ENCODE peak calls at places on chromosomes 3 and 15, in nine cellular contexts. C, J, U, B, Q, N, Y, M and K are unnamed samples.

GRCh38 chr15:45704329-45705249 is 69.8 kb downstream of the SQOR start:
- DNase-seq in C (no peak), J (peak), U (no peak), B (no peak), Q (no peak), N (no peak), Y (peak), M (peak), K (no peak)

GRCh38 chr3:16877527-16877926 is 7.2 kb upstream of the PLCL2 start:
- DNase-seq in C (no peak), J (no peak), U (peak), B (no peak), Q (no peak), N (no peak), Y (no peak), M (no peak), K (no peak)

GRCh38 chr15:45884289-45884688 is 249.5 kb downstream of the SQOR start:
- DNase-seq in C (no peak), J (no peak), U (no peak), B (no peak), Q (no peak), N (no peak), Y (no peak), M (no peak), K (no peak)

GRCh38 chr3:132800958-132801357 is 78.7 kb upstream of the NPHP3 start:
- DNase-seq in C (no peak), J (no peak), U (no peak), B (no peak), Q (no peak), N (no peak), Y (no peak), M (no peak), K (no peak)

GRCh38 chr15:88792342-88793282 is 10.6 kb upstream of the ACAN start:
- DNase-seq in C (no peak), J (no peak), U (no peak), B (no peak), Q (no peak), N (no peak), Y (no peak), M (no peak), K (no peak)

GRCh38 chr15:78640527-78640839 is 527 bp downstream of the CHRNB4 start:
- DNase-seq in C (no peak), J (no peak), U (no peak), B (no peak), Q (no peak), N (no peak), Y (no peak), M (no peak), K (no peak)

GRCh38 chr3:139935071-139935865 is at the start of gene CLSTN2:
- DNase-seq in C (peak), J (peak), U (peak), B (peak), Q (peak), N (peak), Y (peak), M (no peak), K (peak)

GRCh38 chr3:31567036-31567435 is 34.3 kb downstream of the STT3B start:
- DNase-seq in C (no peak), J (no peak), U (no peak), B (no peak), Q (no peak), N (no peak), Y (peak), M (no peak), K (no peak)

GRCh38 chr3:13801361-13802214 is 78.3 kb downstream of the WNT7A start:
- DNase-seq in C (no peak), J (no peak), U (no peak), B (no peak), Q (no peak), N (no peak), Y (no peak), M (no peak), K (no peak)

GRCh38 chr3:125240496-125240895 is 27.9 kb upstream of the SLC12A8 start:
- DNase-seq in C (no peak), J (no peak), U (no peak), B (no peak), Q (no peak), N (no peak), Y (no peak), M (no peak), K (no peak)

GRCh38 chr3:47082519-47082918 is 81.4 kb downstream of the SETD2 start:
- DNase-seq in C (no peak), J (no peak), U (no peak), B (no peak), Q (no peak), N (no peak), Y (no peak), M (no peak), K (no peak)

GRCh38 chr3:197706658-197707057 is 30.0 kb downstream of the RUBCN start:
- DNase-seq in C (no peak), J (no peak), U (no peak), B (no peak), Q (no peak), N (no peak), Y (no peak), M (no peak), K (no peak)

GRCh38 chr15:93167291-93167690 is 78.3 kb upstream of the RGMA start:
- DNase-seq in C (no peak), J (no peak), U (no peak), B (no peak), Q (no peak), N (no peak), Y (no peak), M (no peak), K (no peak)

GRCh38 chr3:4930501-4930900 is 48.7 kb upstream of the BHLHE40 start:
- DNase-seq in C (no peak), J (no peak), U (no peak), B (no peak), Q (no peak), N (no peak), Y (no peak), M (no peak), K (no peak)

GRCh38 chr15:77187751-77188464 is 117.0 kb upstream of the TSPAN3 start:
- DNase-seq in C (no peak), J (peak), U (no peak), B (peak), Q (no peak), N (no peak), Y (peak), M (no peak), K (peak)

GRCh38 chr3:58668247-58668646 is 1.7 kb upstream of the FAM3D start:
- DNase-seq in C (no peak), J (no peak), U (no peak), B (no peak), Q (no peak), N (no peak), Y (no peak), M (no peak), K (no peak)

GRCh38 chr3:55522077-55522476 is 35.0 kb upstream of the WNT5A start:
- DNase-seq in C (no peak), J (no peak), U (no peak), B (no peak), Q (no peak), N (no peak), Y (no peak), M (no peak), K (no peak)

GRCh38 chr15:40695469-40695910 is 516 bp downstream of the RAD51 start:
- DNase-seq in C (no peak), J (no peak), U (no peak), B (no peak), Q (no peak), N (no peak), Y (no peak), M (no peak), K (no peak)

GRCh38 chr3:181913254-181913653 is 201.5 kb downstream of the SOX2 start:
- DNase-seq in C (no peak), J (no peak), U (peak), B (no peak), Q (no peak), N (no peak), Y (no peak), M (no peak), K (no peak)

GRCh38 chr3:171506743-171507319 is 46.6 kb upstream of the TNIK start:
- DNase-seq in C (no peak), J (no peak), U (no peak), B (no peak), Q (no peak), N (no peak), Y (no peak), M (no peak), K (no peak)

GRCh38 chr3:74561881-74562280 is 52.6 kb downstream of the CNTN3 start:
- DNase-seq in C (no peak), J (no peak), U (no peak), B (no peak), Q (no peak), N (no peak), Y (no peak), M (no peak), K (no peak)

GRCh38 chr3:196016485-196016884 is 65.4 kb downstream of the TFRC start:
- DNase-seq in C (no peak), J (no peak), U (no peak), B (no peak), Q (no peak), N (no peak), Y (no peak), M (no peak), K (no peak)

GRCh38 chr3:97772926-97773325 is 8.4 kb downstream of the ARL6 start:
- DNase-seq in C (no peak), J (no peak), U (no peak), B (no peak), Q (no peak), N (no peak), Y (no peak), M (no peak), K (no peak)

GRCh38 chr15:44195151-44195740 is at the start of gene FRMD5:
- DNase-seq in C (peak), J (peak), U (peak), B (peak), Q (peak), N (peak), Y (peak), M (peak), K (peak)

GRCh38 chr3:175941352-175941751 is 1082.2 kb downstream of the NAALADL2 start:
- DNase-seq in C (no peak), J (no peak), U (no peak), B (no peak), Q (no peak), N (no peak), Y (no peak), M (no peak), K (no peak)

GRCh38 chr15:87021771-87022170 is 942.1 kb downstream of the AGBL1 start:
- DNase-seq in C (no peak), J (no peak), U (no peak), B (no peak), Q (no peak), N (no peak), Y (no peak), M (no peak), K (no peak)

GRCh38 chr3:157534725-157535161 is 31.5 kb upstream of the VEPH1 start:
- DNase-seq in C (no peak), J (no peak), U (no peak), B (no peak), Q (no peak), N (no peak), Y (no peak), M (no peak), K (no peak)

GRCh38 chr3:61186030-61186429 is 65.2 kb downstream of the FHIT start:
- DNase-seq in C (no peak), J (no peak), U (no peak), B (no peak), Q (no peak), N (no peak), Y (no peak), M (no peak), K (no peak)

GRCh38 chr3:8153778-8154177 is 347.8 kb upstream of the LMCD1 start:
- DNase-seq in C (no peak), J (no peak), U (no peak), B (no peak), Q (no peak), N (no peak), Y (no peak), M (no peak), K (no peak)

GRCh38 chr3:195094211-195094921 is 176.6 kb downstream of the XXYLT1 start:
- DNase-seq in C (peak), J (peak), U (no peak), B (no peak), Q (no peak), N (no peak), Y (no peak), M (no peak), K (peak)

GRCh38 chr3:15438988-15439387 is 11.6 kb downstream of the EAF1 start:
- DNase-seq in C (no peak), J (no peak), U (no peak), B (no peak), Q (no peak), N (no peak), Y (no peak), M (no peak), K (no peak)

GRCh38 chr3:150202696-150203095 is 205.4 kb upstream of the TSC22D2 start:
- DNase-seq in C (no peak), J (no peak), U (no peak), B (no peak), Q (no peak), N (no peak), Y (no peak), M (no peak), K (no peak)

GRCh38 chr15:91465086-91465485 is 365.0 kb downstream of the SV2B start:
- DNase-seq in C (no peak), J (no peak), U (no peak), B (no peak), Q (no peak), N (no peak), Y (no peak), M (no peak), K (no peak)

GRCh38 chr15:27851811-27852210 is 247.3 kb downstream of the OCA2 start:
- DNase-seq in C (no peak), J (no peak), U (no peak), B (no peak), Q (no peak), N (no peak), Y (no peak), M (no peak), K (no peak)

GRCh38 chr3:155075200-155075599 is 4.9 kb upstream of the MME start:
- DNase-seq in C (no peak), J (no peak), U (no peak), B (no peak), Q (no peak), N (no peak), Y (no peak), M (no peak), K (no peak)

GRCh38 chr3:197367081-197367780 is 68.8 kb upstream of the DLG1 start:
- DNase-seq in C (no peak), J (no peak), U (peak), B (no peak), Q (no peak), N (peak), Y (no peak), M (no peak), K (no peak)

GRCh38 chr3:159892171-159892791 is 96.4 kb upstream of the IL12A start:
- DNase-seq in C (peak), J (no peak), U (no peak), B (no peak), Q (no peak), N (no peak), Y (no peak), M (no peak), K (no peak)

GRCh38 chr3:42159706-42160472 is 68.7 kb downstream of the TRAK1 start:
- DNase-seq in C (peak), J (peak), U (peak), B (peak), Q (no peak), N (no peak), Y (peak), M (no peak), K (peak)

GRCh38 chr3:151067158-151067557 is 18.3 kb upstream of the MED12L start:
- DNase-seq in C (no peak), J (no peak), U (peak), B (peak), Q (no peak), N (no peak), Y (peak), M (no peak), K (no peak)

GRCh38 chr3:126155280-126155640 is 25.1 kb downstream of the ALDH1L1 start:
- DNase-seq in C (no peak), J (no peak), U (no peak), B (no peak), Q (no peak), N (no peak), Y (no peak), M (no peak), K (no peak)